ENCODE peak calls at places on chromosomes 12 and 14, in eight cellular contexts. T is posterior vena cava, G is AG09309, P is transverse colon, N is fibroblast of mammary gland, R is AG08396, D is tibial nerve, W is HT-29. B is an unnamed sample.

GRCh38 chr12:123491056-123491455 is 33.1 kb downstream of the SNRNP35 start:
- DNase-seq in P (no peak), R (no peak), W (no peak), N (no peak), T (no peak), G (no peak), D (no peak), B (no peak)

GRCh38 chr12:113424915-113425823 is 3.0 kb downstream of the SDSL start:
- DNase-seq in W (peak), P (peak), R (peak), N (peak), T (peak), D (peak), G (no peak), B (no peak)

GRCh38 chr12:79690156-79690605 is 583 bp downstream of the PAWR start:
- DNase-seq in G (no peak), D (peak), P (no peak), W (peak), N (no peak), R (peak), T (peak), B (no peak)

GRCh38 chr14:22887260-22887989 is 4.4 kb downstream of the REM2 start:
- DNase-seq in P (peak), R (peak), T (no peak), G (no peak), W (peak), D (peak), N (peak), B (no peak)

GRCh38 chr12:124586756-124587155 is 19.3 kb upstream of the NCOR2 start:
- DNase-seq in R (no peak), P (no peak), D (no peak), G (no peak), N (no peak), T (no peak), W (peak), B (no peak)

GRCh38 chr14:72830786-72831583 is 62.9 kb downstream of the DPF3 start:
- DNase-seq in R (no peak), W (no peak), G (no peak), P (peak), N (no peak), T (no peak), D (no peak), B (no peak)

GRCh38 chr14:103499709-103500108 is 22.9 kb downstream of the CKB start:
- DNase-seq in G (no peak), T (peak), W (no peak), N (no peak), R (no peak), D (no peak), P (no peak), B (no peak)

GRCh38 chr12:54988402-54989054 is 4.0 kb upstream of the TESPA1 start:
- DNase-seq in N (peak), D (peak), T (peak), P (peak), R (no peak), W (peak), G (no peak), B (no peak)

GRCh38 chr12:96070670-96071279 is 35.4 kb upstream of the LTA4H start:
- DNase-seq in T (no peak), W (peak), P (peak), N (peak), R (no peak), G (no peak), D (no peak), B (no peak)

GRCh38 chr14:105944632-105945610 is 418.5 kb downstream of the TMEM121 start:
- DNase-seq in G (no peak), W (peak), D (peak), T (peak), N (peak), P (peak), R (no peak), B (no peak)

GRCh38 chr14:74508292-74508731 is 14.7 kb downstream of the ISCA2 start:
- DNase-seq in N (no peak), D (no peak), W (no peak), P (no peak), T (peak), R (no peak), G (no peak), B (no peak)

GRCh38 chr14:24806061-24806678 is 172.2 kb upstream of the GZMB start:
- DNase-seq in R (peak), D (peak), P (peak), N (peak), W (peak), T (peak), G (peak), B (no peak)

GRCh38 chr14:70096866-70097265 is 91.9 kb downstream of the SLC8A3 start:
- DNase-seq in W (peak), N (peak), R (peak), T (no peak), G (no peak), P (no peak), D (no peak), B (no peak)

GRCh38 chr14:64717870-64718269 is 13.6 kb downstream of the PLEKHG3 start:
- DNase-seq in G (no peak), T (no peak), R (no peak), D (no peak), W (no peak), P (no peak), N (peak), B (no peak)

GRCh38 chr12:57235012-57235727 is 5.7 kb downstream of the SHMT2 start:
- DNase-seq in N (no peak), T (peak), R (peak), G (no peak), D (no peak), W (peak), P (no peak), B (no peak)

GRCh38 chr14:72782817-72783216 is 111.1 kb downstream of the DPF3 start:
- DNase-seq in P (no peak), W (no peak), D (no peak), T (no peak), R (no peak), N (no peak), G (no peak), B (no peak)

GRCh38 chr12:120733574-120733973 is 7.9 kb downstream of the ACADS start:
- DNase-seq in R (no peak), D (no peak), G (no peak), W (no peak), T (no peak), P (no peak), N (no peak), B (no peak)

GRCh38 chr12:10339441-10339840 is 31.8 kb downstream of the KLRD1 start:
- DNase-seq in P (no peak), T (no peak), R (no peak), G (no peak), D (no peak), N (peak), W (no peak), B (no peak)

GRCh38 chr12:109541412-109541725 is 31.9 kb downstream of the MMAB start:
- DNase-seq in P (no peak), D (no peak), T (no peak), G (no peak), N (peak), R (no peak), W (no peak), B (no peak)

GRCh38 chr12:53552346-53553327 is 45.4 kb upstream of the NPFF start:
- DNase-seq in R (no peak), N (no peak), P (no peak), G (no peak), W (no peak), T (no peak), D (no peak), B (no peak)

GRCh38 chr14:99395904-99396530 is 84.6 kb downstream of the SETD3 start:
- DNase-seq in D (no peak), G (peak), R (no peak), N (peak), T (no peak), P (no peak), W (no peak), B (no peak)

GRCh38 chr12:6767301-6767591 is 1.1 kb downstream of the PTMS start:
- DNase-seq in R (peak), P (no peak), G (no peak), D (no peak), N (no peak), T (peak), W (no peak), B (no peak)

GRCh38 chr14:76793956-76794355 is 18.7 kb downstream of the ANGEL1 start:
- DNase-seq in R (no peak), P (no peak), D (no peak), G (no peak), N (no peak), W (no peak), T (no peak), B (no peak)

GRCh38 chr12:48883305-48884171 is 17.9 kb upstream of the RND1 start:
- DNase-seq in T (peak), W (peak), P (no peak), R (no peak), G (no peak), D (no peak), N (no peak), B (no peak)

GRCh38 chr12:3670083-3670620 is 82.8 kb downstream of the CRACR2A start:
- DNase-seq in T (no peak), R (no peak), D (no peak), N (no peak), G (no peak), P (no peak), W (no peak), B (no peak)

GRCh38 chr12:46948936-46949555 is 123.2 kb upstream of the SLC38A4 start:
- DNase-seq in D (no peak), T (no peak), R (no peak), P (no peak), N (no peak), G (no peak), W (no peak), B (no peak)

GRCh38 chr14:53670701-53671100 is 285.9 kb downstream of the BMP4 start:
- DNase-seq in N (peak), R (peak), T (no peak), D (no peak), P (no peak), W (no peak), G (peak), B (no peak)

GRCh38 chr14:99245541-99246511 is 26.2 kb downstream of the BCL11B start:
- DNase-seq in G (no peak), R (peak), W (no peak), P (no peak), N (no peak), D (no peak), T (no peak), B (no peak)